ENCODE peak calls at places on chromosomes 16 and 17, in four cellular contexts. One of them, this sample, is unnamed.

GRCh38 chr17:76188213-76189060 is 47.4 kb upstream of the FOXJ1 start:
- ATAC-seq in upper lobe of left lung: no peak
- ATAC-seq in HepG2: no peak
- ATAC-seq in GM12878: no peak
- ATAC-seq in this sample: no peak

GRCh38 chr16:9280067-9280466 is 188.6 kb downstream of the HAPSTR1 start:
- ATAC-seq in GM12878: no peak
- ATAC-seq in HepG2: no peak
- ATAC-seq in upper lobe of left lung: no peak
- ATAC-seq in this sample: no peak

GRCh38 chr16:56643833-56644232 is 5.4 kb downstream of the MT1A start:
- ATAC-seq in GM12878: no peak
- ATAC-seq in upper lobe of left lung: no peak
- ATAC-seq in HepG2: no peak
- ATAC-seq in this sample: no peak

GRCh38 chr17:8056232-8056975 is 17.5 kb downstream of the ALOX15B start:
- ATAC-seq in upper lobe of left lung: peak; percentile 74
- ATAC-seq in GM12878: peak; percentile 80
- ATAC-seq in HepG2: peak; percentile 93
- ATAC-seq in this sample: peak; percentile 67

GRCh38 chr16:89004209-89004831 is 27.3 kb upstream of the CBFA2T3 start:
- ATAC-seq in HepG2: peak; percentile 39
- ATAC-seq in GM12878: peak; percentile 49
- ATAC-seq in upper lobe of left lung: peak; percentile 52
- ATAC-seq in this sample: no peak

GRCh38 chr17:77848257-77848656 is 110.2 kb upstream of the TNRC6C start:
- ATAC-seq in HepG2: no peak
- ATAC-seq in GM12878: no peak
- ATAC-seq in upper lobe of left lung: no peak
- ATAC-seq in this sample: no peak

GRCh38 chr16:74578838-74579237 is 28.1 kb downstream of the GLG1 start:
- ATAC-seq in GM12878: no peak
- ATAC-seq in HepG2: no peak
- ATAC-seq in upper lobe of left lung: no peak
- ATAC-seq in this sample: no peak

GRCh38 chr16:4893103-4893862 is 43.7 kb downstream of the PPL start:
- ATAC-seq in upper lobe of left lung: no peak
- ATAC-seq in HepG2: no peak
- ATAC-seq in GM12878: no peak
- ATAC-seq in this sample: no peak

GRCh38 chr16:735982-736453 is 4.8 kb downstream of the CIAO3 start:
- ATAC-seq in upper lobe of left lung: no peak
- ATAC-seq in GM12878: no peak
- ATAC-seq in HepG2: no peak
- ATAC-seq in this sample: no peak

DNA sequence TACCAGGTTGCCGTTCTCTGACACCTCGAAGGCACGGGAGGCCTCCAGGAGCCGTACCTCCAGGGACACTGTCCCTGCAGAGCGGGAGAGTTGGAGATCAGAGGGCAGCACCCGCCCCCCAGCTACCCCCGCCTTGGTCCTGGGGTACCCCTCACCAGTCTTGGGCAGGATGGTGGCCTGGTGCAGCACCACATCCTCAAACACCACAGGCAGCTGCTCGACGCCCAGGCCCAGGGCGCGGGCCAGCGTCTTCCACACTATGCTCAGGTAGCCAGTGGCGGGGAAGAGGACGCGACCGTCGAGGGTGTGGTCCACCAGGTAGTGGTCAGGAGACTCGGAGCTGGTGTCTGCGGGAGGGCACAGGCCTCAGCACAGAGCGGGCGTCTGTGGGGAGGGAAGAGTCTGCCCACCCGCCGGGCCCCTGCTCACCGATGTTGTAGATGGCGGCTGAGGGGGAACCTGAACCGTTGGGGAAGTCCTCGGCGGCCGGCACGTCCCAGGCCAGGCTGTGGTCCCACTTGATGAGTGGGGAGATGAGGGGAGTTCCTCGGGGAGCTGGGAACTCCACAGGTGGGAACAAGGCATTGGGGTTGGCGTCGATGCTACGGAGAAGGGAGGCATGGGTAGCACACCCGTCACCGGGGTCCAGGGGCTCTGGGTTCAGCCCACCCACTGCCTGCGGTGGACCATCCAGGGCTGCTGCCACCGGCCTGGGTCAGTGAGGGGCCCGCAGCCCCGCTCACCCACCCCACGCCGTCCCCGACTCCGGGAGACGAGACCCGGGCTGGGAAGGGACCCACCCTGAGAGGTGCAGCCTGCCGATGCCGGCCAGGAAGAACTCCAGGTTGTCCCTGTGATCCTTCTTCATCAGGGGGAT is 9.8 kb downstream of the FASN start:
- ATAC-seq in HepG2: no peak
- ATAC-seq in upper lobe of left lung: no peak
- ATAC-seq in GM12878: no peak
- ATAC-seq in this sample: no peak
- TF ChIP-seq POLR2A in HepG2: no peak
- TF ChIP-seq POLR2A in upper lobe of left lung: no peak
- TF ChIP-seq POLR2A in GM12878: peak; percentile 57
- TF ChIP-seq POLR2A in this sample: no peak

DNA sequence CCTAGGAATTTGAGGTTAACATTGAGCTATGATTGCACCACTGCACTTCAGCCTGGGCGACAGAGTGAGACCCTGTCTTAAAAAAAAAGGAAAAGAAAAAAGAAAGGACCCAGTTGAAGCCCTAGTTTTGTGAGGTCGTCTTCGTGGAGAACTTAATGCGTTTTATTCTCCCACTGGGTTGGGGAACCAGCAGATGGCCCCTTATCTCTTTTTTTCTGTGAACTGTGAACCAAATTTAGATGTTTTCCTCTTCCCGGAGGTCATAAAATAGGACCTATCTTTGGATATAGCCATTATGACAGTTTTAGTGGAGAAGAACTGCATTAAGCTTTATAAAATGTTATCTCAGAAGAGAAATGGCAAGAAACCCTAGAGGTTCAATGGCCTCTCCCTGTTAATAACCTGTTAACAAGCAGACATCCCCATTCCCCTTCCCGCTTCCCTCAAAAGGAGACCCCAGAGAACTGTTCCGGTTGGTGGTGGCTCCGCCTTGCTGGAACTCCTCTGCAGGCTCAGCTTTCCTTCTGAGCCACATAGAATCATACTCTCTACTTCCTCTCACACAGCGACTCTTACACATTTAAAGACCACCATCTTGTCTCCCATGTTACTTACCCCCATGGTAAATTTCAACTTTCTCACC is 23.6 kb downstream of the KIAA0513 start:
- ATAC-seq in GM12878: no peak
- ATAC-seq in upper lobe of left lung: no peak
- ATAC-seq in HepG2: no peak
- ATAC-seq in this sample: no peak
- TF ChIP-seq EP300 in GM12878: no peak
- TF ChIP-seq EP300 in upper lobe of left lung: no peak
- TF ChIP-seq EP300 in HepG2: no peak
- TF ChIP-seq EP300 in this sample: no peak

GRCh38 chr17:17041571-17042380 is 481 bp upstream of the MPRIP start:
- ATAC-seq in HepG2: peak; percentile 95
- ATAC-seq in upper lobe of left lung: peak; percentile 98
- ATAC-seq in GM12878: peak; percentile 96
- ATAC-seq in this sample: peak; percentile 99
- TF ChIP-seq POLR2AphosphoS5 in HepG2: no peak
- TF ChIP-seq POLR2AphosphoS5 in upper lobe of left lung: peak; percentile 18
- TF ChIP-seq POLR2AphosphoS5 in GM12878: no peak
- TF ChIP-seq POLR2AphosphoS5 in this sample: peak; percentile 65

GRCh38 chr16:30088832-30089624 is 2.7 kb downstream of the TBX6 start:
- ATAC-seq in upper lobe of left lung: no peak
- ATAC-seq in HepG2: peak; percentile 22
- ATAC-seq in GM12878: no peak
- ATAC-seq in this sample: no peak

GRCh38 chr16:30094541-30095165 is 1.4 kb downstream of the YPEL3 start:
- ATAC-seq in GM12878: no peak
- ATAC-seq in HepG2: no peak
- ATAC-seq in upper lobe of left lung: no peak
- ATAC-seq in this sample: no peak

GRCh38 chr16:30092373-30093010 is 768 bp upstream of the TBX6 start:
- ATAC-seq in upper lobe of left lung: peak; percentile 79
- ATAC-seq in HepG2: peak; percentile 62
- ATAC-seq in GM12878: peak; percentile 84
- ATAC-seq in this sample: peak; percentile 48

GRCh38 chr16:30090607-30091332 is 954 bp downstream of the TBX6 start:
- ATAC-seq in upper lobe of left lung: no peak
- ATAC-seq in HepG2: no peak
- ATAC-seq in GM12878: no peak
- ATAC-seq in this sample: no peak

DNA sequence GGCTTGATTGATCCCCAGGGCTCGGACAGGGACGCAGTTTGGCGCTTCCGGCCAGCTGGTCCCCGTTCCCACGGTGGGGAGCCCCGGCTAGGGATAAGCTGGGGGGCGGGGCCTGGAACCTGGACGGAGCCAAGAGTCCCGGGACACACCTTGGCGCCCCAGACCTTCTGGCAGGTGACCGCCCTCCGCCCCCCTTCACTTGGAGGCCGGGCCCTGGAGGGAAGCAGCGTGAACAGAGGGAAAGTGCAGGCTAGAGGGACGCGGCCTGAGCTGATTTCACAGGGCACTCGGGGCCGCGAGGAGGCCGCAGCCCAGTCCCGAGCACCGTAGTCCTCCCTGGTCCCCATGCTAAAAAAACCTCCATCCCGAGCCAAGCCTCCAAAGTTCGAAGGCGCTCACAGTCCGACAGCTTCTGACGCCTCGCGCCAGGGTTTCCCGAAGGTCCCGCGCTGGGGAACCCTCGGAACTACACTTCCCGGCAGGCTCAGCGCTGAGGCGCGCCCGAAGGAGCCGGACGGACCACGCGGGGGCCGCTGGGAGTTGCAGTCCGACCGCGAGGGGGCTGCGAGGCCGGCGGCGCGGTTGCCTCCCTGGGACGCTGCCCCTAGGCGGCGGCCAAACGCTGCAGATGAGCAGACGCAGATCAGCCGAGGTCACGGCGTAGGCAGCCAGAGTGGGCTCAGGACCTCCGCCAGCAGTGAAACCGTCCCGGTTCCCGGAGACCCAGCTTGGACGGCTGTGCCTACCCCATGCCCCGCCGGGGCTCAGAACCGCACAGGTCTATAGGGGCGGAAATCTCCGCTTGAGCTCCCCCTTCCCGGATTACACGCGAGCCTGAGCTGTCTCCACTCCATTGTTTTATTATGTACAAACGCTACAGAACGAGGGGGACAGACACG is at the start of gene TBX6:
- ATAC-seq in HepG2: peak; percentile 81
- ATAC-seq in upper lobe of left lung: peak; percentile 95
- ATAC-seq in GM12878: peak; percentile 88
- ATAC-seq in this sample: peak; percentile 91
- TF ChIP-seq POLR2A in HepG2: peak; percentile 69
- TF ChIP-seq POLR2A in upper lobe of left lung: no peak
- TF ChIP-seq POLR2A in GM12878: peak; percentile 84
- TF ChIP-seq POLR2A in this sample: peak; percentile 37

GRCh38 chr16:70306880-70307279 is 7.9 kb downstream of the DDX19B start:
- ATAC-seq in GM12878: no peak
- ATAC-seq in HepG2: no peak
- ATAC-seq in upper lobe of left lung: no peak
- ATAC-seq in this sample: no peak

GRCh38 chr16:70301121-70301520 is 2.1 kb downstream of the DDX19B start:
- ATAC-seq in GM12878: no peak
- ATAC-seq in HepG2: no peak
- ATAC-seq in upper lobe of left lung: no peak
- ATAC-seq in this sample: no peak

GRCh38 chr16:70298988-70299938 is at the start of gene DDX19B:
- ATAC-seq in GM12878: peak; percentile 98
- ATAC-seq in HepG2: peak; percentile 92
- ATAC-seq in upper lobe of left lung: peak; percentile 97
- ATAC-seq in this sample: peak; percentile 93

GRCh38 chr16:70302745-70303144 is 3.8 kb downstream of the DDX19B start:
- ATAC-seq in HepG2: no peak
- ATAC-seq in GM12878: no peak
- ATAC-seq in upper lobe of left lung: no peak
- ATAC-seq in this sample: no peak

GRCh38 chr16:70304892-70305448 is 6.0 kb downstream of the DDX19B start:
- ATAC-seq in upper lobe of left lung: no peak
- ATAC-seq in GM12878: peak; percentile 52
- ATAC-seq in HepG2: no peak
- ATAC-seq in this sample: no peak
- TF ChIP-seq EP300 in upper lobe of left lung: no peak
- TF ChIP-seq EP300 in GM12878: no peak
- TF ChIP-seq EP300 in HepG2: no peak
- TF ChIP-seq EP300 in this sample: no peak

This sample was measured in gastroesophageal sphincter.